ENCODE peak calls at places on chromosomes 5 and 9, in ten cellular contexts. One of them, this sample, is unnamed.

GRCh38 chr5:61912559-61912958 is 393.4 kb upstream of the KIF2A start:
- DNase-seq in breast epithelium: no peak
- DNase-seq in gastrocnemius medialis: no peak
- DNase-seq in prostate gland: no peak
- DNase-seq in suprapubic skin: no peak
- DNase-seq in A549: no peak
- DNase-seq in uterus: no peak
- DNase-seq in stomach: no peak
- DNase-seq in body of pancreas: no peak
- DNase-seq in GM12891: no peak
- DNase-seq in this sample: no peak

GRCh38 chr9:87742813-87743428 is 17.0 kb downstream of the CTSL start:
- DNase-seq in suprapubic skin: no peak
- DNase-seq in stomach: no peak
- DNase-seq in gastrocnemius medialis: no peak
- DNase-seq in A549: no peak
- DNase-seq in GM12891: no peak
- DNase-seq in prostate gland: no peak
- DNase-seq in body of pancreas: no peak
- DNase-seq in breast epithelium: no peak
- DNase-seq in uterus: no peak
- DNase-seq in this sample: no peak

GRCh38 chr9:108056083-108056804 is 566.7 kb upstream of the KLF4 start:
- DNase-seq in body of pancreas: no peak
- DNase-seq in stomach: no peak
- DNase-seq in uterus: no peak
- DNase-seq in breast epithelium: no peak
- DNase-seq in GM12891: no peak
- DNase-seq in prostate gland: no peak
- DNase-seq in A549: no peak
- DNase-seq in gastrocnemius medialis: no peak
- DNase-seq in suprapubic skin: no peak
- DNase-seq in this sample: no peak

GRCh38 chr9:91405343-91406077 is 18.1 kb downstream of the NFIL3 start:
- DNase-seq in gastrocnemius medialis: no peak
- DNase-seq in uterus: no peak
- DNase-seq in A549: no peak
- DNase-seq in body of pancreas: no peak
- DNase-seq in stomach: no peak
- DNase-seq in breast epithelium: no peak
- DNase-seq in suprapubic skin: no peak
- DNase-seq in GM12891: no peak
- DNase-seq in prostate gland: no peak
- DNase-seq in this sample: no peak

GRCh38 chr5:163705983-163706771 is 200.8 kb downstream of the MAT2B start:
- DNase-seq in uterus: no peak
- DNase-seq in body of pancreas: no peak
- DNase-seq in prostate gland: no peak
- DNase-seq in A549: no peak
- DNase-seq in gastrocnemius medialis: no peak
- DNase-seq in suprapubic skin: no peak
- DNase-seq in breast epithelium: no peak
- DNase-seq in stomach: no peak
- DNase-seq in GM12891: no peak
- DNase-seq in this sample: no peak

GRCh38 chr5:40736103-40736875 is 19.5 kb downstream of the TTC33 start:
- DNase-seq in gastrocnemius medialis: no peak
- DNase-seq in breast epithelium: no peak
- DNase-seq in stomach: no peak
- DNase-seq in GM12891: no peak
- DNase-seq in prostate gland: no peak
- DNase-seq in A549: peak
- DNase-seq in body of pancreas: no peak
- DNase-seq in suprapubic skin: no peak
- DNase-seq in uterus: no peak
- DNase-seq in this sample: no peak

GRCh38 chr9:37034320-37034937 is 361 bp upstream of the PAX5 start:
- DNase-seq in A549: no peak
- DNase-seq in uterus: no peak
- DNase-seq in prostate gland: peak
- DNase-seq in breast epithelium: no peak
- DNase-seq in body of pancreas: peak
- DNase-seq in GM12891: no peak
- DNase-seq in gastrocnemius medialis: no peak
- DNase-seq in suprapubic skin: no peak
- DNase-seq in stomach: no peak
- DNase-seq in this sample: peak

GRCh38 chr5:126044111-126044668 is 379.0 kb upstream of the GRAMD2B start:
- DNase-seq in body of pancreas: peak
- DNase-seq in uterus: peak
- DNase-seq in stomach: no peak
- DNase-seq in suprapubic skin: no peak
- DNase-seq in A549: no peak
- DNase-seq in gastrocnemius medialis: no peak
- DNase-seq in breast epithelium: no peak
- DNase-seq in prostate gland: no peak
- DNase-seq in GM12891: no peak
- DNase-seq in this sample: no peak

GRCh38 chr9:111965566-111966019 is 69.0 kb downstream of the UGCG start:
- DNase-seq in breast epithelium: no peak
- DNase-seq in suprapubic skin: no peak
- DNase-seq in uterus: no peak
- DNase-seq in gastrocnemius medialis: no peak
- DNase-seq in prostate gland: no peak
- DNase-seq in stomach: no peak
- DNase-seq in body of pancreas: no peak
- DNase-seq in GM12891: no peak
- DNase-seq in A549: peak
- DNase-seq in this sample: no peak

GRCh38 chr5:6837519-6838110 is 124.4 kb downstream of the TENT4A start:
- DNase-seq in body of pancreas: peak
- DNase-seq in suprapubic skin: no peak
- DNase-seq in stomach: no peak
- DNase-seq in breast epithelium: no peak
- DNase-seq in A549: peak
- DNase-seq in GM12891: peak
- DNase-seq in uterus: no peak
- DNase-seq in prostate gland: no peak
- DNase-seq in gastrocnemius medialis: no peak
- DNase-seq in this sample: peak

GRCh38 chr5:168317521-168318147 is 26.2 kb downstream of the WWC1 start:
- DNase-seq in breast epithelium: no peak
- DNase-seq in uterus: no peak
- DNase-seq in suprapubic skin: no peak
- DNase-seq in gastrocnemius medialis: no peak
- DNase-seq in A549: peak
- DNase-seq in GM12891: no peak
- DNase-seq in body of pancreas: peak
- DNase-seq in prostate gland: no peak
- DNase-seq in stomach: peak
- DNase-seq in this sample: no peak

GRCh38 chr5:142817961-142818431 is 47.8 kb downstream of the ARHGAP26 start:
- DNase-seq in prostate gland: peak
- DNase-seq in uterus: no peak
- DNase-seq in GM12891: no peak
- DNase-seq in suprapubic skin: no peak
- DNase-seq in breast epithelium: no peak
- DNase-seq in stomach: peak
- DNase-seq in gastrocnemius medialis: no peak
- DNase-seq in body of pancreas: no peak
- DNase-seq in A549: no peak
- DNase-seq in this sample: no peak

GRCh38 chr9:71830929-71831328 is 62.6 kb upstream of the CEMIP2 start:
- DNase-seq in uterus: no peak
- DNase-seq in suprapubic skin: no peak
- DNase-seq in stomach: no peak
- DNase-seq in A549: no peak
- DNase-seq in gastrocnemius medialis: no peak
- DNase-seq in body of pancreas: no peak
- DNase-seq in GM12891: no peak
- DNase-seq in breast epithelium: no peak
- DNase-seq in prostate gland: no peak
- DNase-seq in this sample: no peak

GRCh38 chr9:114953917-114954316 is 23.5 kb upstream of the TNFSF8 start:
- DNase-seq in A549: no peak
- DNase-seq in suprapubic skin: peak
- DNase-seq in uterus: peak
- DNase-seq in GM12891: no peak
- DNase-seq in stomach: no peak
- DNase-seq in prostate gland: peak
- DNase-seq in breast epithelium: no peak
- DNase-seq in gastrocnemius medialis: peak
- DNase-seq in body of pancreas: no peak
- DNase-seq in this sample: peak

GRCh38 chr5:140174472-140175366 is at the start of gene CYSTM1:
- DNase-seq in GM12891: peak
- DNase-seq in suprapubic skin: peak
- DNase-seq in prostate gland: peak
- DNase-seq in gastrocnemius medialis: peak
- DNase-seq in body of pancreas: peak
- DNase-seq in stomach: peak
- DNase-seq in breast epithelium: peak
- DNase-seq in A549: peak
- DNase-seq in uterus: peak
- DNase-seq in this sample: peak

GRCh38 chr5:41433552-41434181 is 76.7 kb downstream of the PLCXD3 start:
- DNase-seq in uterus: no peak
- DNase-seq in suprapubic skin: no peak
- DNase-seq in breast epithelium: no peak
- DNase-seq in GM12891: no peak
- DNase-seq in prostate gland: no peak
- DNase-seq in body of pancreas: peak
- DNase-seq in A549: no peak
- DNase-seq in stomach: no peak
- DNase-seq in gastrocnemius medialis: no peak
- DNase-seq in this sample: no peak

GRCh38 chr9:131758972-131759647 is 19.2 kb upstream of the RAPGEF1 start:
- DNase-seq in gastrocnemius medialis: no peak
- DNase-seq in prostate gland: no peak
- DNase-seq in breast epithelium: no peak
- DNase-seq in stomach: no peak
- DNase-seq in GM12891: no peak
- DNase-seq in A549: no peak
- DNase-seq in uterus: no peak
- DNase-seq in body of pancreas: no peak
- DNase-seq in suprapubic skin: no peak
- DNase-seq in this sample: no peak

GRCh38 chr9:106634641-106635040 is 228.3 kb upstream of the ZNF462 start:
- DNase-seq in uterus: no peak
- DNase-seq in breast epithelium: no peak
- DNase-seq in prostate gland: no peak
- DNase-seq in GM12891: no peak
- DNase-seq in gastrocnemius medialis: no peak
- DNase-seq in A549: no peak
- DNase-seq in suprapubic skin: no peak
- DNase-seq in body of pancreas: no peak
- DNase-seq in stomach: no peak
- DNase-seq in this sample: no peak
- TF ChIP-seq POLR2A in uterus: no peak
- TF ChIP-seq POLR2A in breast epithelium: no peak
- TF ChIP-seq POLR2A in prostate gland: no peak
- TF ChIP-seq POLR2A in GM12891: no peak
- TF ChIP-seq POLR2A in gastrocnemius medialis: no peak
- TF ChIP-seq POLR2A in A549: no peak
- TF ChIP-seq POLR2A in suprapubic skin: no peak
- TF ChIP-seq POLR2A in body of pancreas: no peak
- TF ChIP-seq POLR2A in stomach: no peak
- TF ChIP-seq POLR2A in this sample: no peak

GRCh38 chr5:73506459-73506955 is 8.3 kb downstream of the BTF3 start:
- DNase-seq in GM12891: no peak
- DNase-seq in suprapubic skin: no peak
- DNase-seq in gastrocnemius medialis: no peak
- DNase-seq in prostate gland: no peak
- DNase-seq in stomach: no peak
- DNase-seq in breast epithelium: no peak
- DNase-seq in uterus: no peak
- DNase-seq in body of pancreas: no peak
- DNase-seq in A549: no peak
- DNase-seq in this sample: no peak
- TF ChIP-seq POLR2A in GM12891: peak
- TF ChIP-seq POLR2A in suprapubic skin: no peak
- TF ChIP-seq POLR2A in gastrocnemius medialis: no peak
- TF ChIP-seq POLR2A in prostate gland: no peak
- TF ChIP-seq POLR2A in stomach: no peak
- TF ChIP-seq POLR2A in breast epithelium: no peak
- TF ChIP-seq POLR2A in uterus: no peak
- TF ChIP-seq POLR2A in body of pancreas: no peak
- TF ChIP-seq POLR2A in A549: no peak
- TF ChIP-seq POLR2A in this sample: no peak

DNA sequence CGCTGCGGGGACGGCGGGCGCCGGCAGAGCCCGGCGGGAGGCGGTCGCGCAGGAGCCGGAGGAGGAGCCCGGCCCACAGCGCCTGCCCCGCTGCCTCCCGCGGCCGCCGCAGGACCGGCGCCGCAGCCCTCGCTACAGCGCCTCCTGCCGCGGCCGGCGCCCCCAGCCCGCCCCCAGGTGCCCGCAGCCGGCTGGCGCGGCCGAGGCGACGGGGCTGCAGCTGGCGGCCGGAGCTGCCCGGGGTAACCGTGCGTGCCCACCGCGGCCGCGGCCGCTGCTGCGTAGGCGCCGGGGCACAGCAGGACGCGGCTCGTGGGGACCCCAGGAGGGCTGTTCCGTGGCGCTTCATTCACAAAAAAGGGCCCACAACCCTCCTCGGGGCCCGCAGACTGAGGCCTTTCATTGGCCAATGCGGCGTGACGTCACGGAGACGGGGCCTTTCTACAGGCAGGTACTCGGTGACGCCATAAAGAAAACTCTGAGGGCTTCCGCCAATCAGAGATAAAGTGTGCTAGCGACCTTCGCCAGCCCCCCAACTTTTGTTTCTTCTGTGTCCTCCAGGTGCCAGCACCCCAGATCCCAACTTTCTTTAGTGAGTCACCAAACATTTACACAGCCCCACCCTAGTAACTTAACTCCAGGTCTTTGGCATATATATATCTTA is at the start of gene CDC14B:
- DNase-seq in uterus: peak
- DNase-seq in breast epithelium: peak
- DNase-seq in A549: peak
- DNase-seq in prostate gland: peak
- DNase-seq in stomach: peak
- DNase-seq in gastrocnemius medialis: peak
- DNase-seq in GM12891: peak
- DNase-seq in body of pancreas: peak
- DNase-seq in suprapubic skin: peak
- DNase-seq in this sample: peak
- TF ChIP-seq POLR2A in uterus: no peak
- TF ChIP-seq POLR2A in breast epithelium: no peak
- TF ChIP-seq POLR2A in A549: peak
- TF ChIP-seq POLR2A in prostate gland: peak
- TF ChIP-seq POLR2A in stomach: no peak
- TF ChIP-seq POLR2A in gastrocnemius medialis: no peak
- TF ChIP-seq POLR2A in GM12891: no peak
- TF ChIP-seq POLR2A in body of pancreas: no peak
- TF ChIP-seq POLR2A in suprapubic skin: no peak
- TF ChIP-seq POLR2A in this sample: no peak

DNA sequence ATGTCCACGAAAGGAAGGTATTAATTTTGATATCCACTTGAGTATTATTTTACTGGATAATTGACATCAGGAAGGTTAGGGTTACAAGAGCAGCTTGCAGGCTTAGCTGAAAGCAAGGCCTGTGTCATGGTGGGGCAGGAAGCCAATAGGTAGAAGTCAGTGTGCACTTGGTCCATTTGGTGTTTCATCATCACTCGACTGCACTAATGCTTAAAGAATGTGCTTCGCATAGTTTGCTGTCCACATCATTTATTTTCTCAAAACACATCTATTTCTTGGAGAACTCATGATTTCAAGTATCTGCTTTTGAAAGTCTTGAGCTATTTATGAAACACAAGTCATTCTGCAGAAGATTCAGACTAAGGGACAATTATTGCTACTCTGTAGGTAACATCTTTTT is 59.6 kb upstream of the GNA14 start:
- DNase-seq in gastrocnemius medialis: peak
- DNase-seq in prostate gland: no peak
- DNase-seq in A549: peak
- DNase-seq in suprapubic skin: peak
- DNase-seq in uterus: peak
- DNase-seq in GM12891: no peak
- DNase-seq in stomach: peak
- DNase-seq in breast epithelium: no peak
- DNase-seq in body of pancreas: peak
- DNase-seq in this sample: peak
- TF ChIP-seq POLR2A in gastrocnemius medialis: no peak
- TF ChIP-seq POLR2A in prostate gland: no peak
- TF ChIP-seq POLR2A in A549: no peak
- TF ChIP-seq POLR2A in suprapubic skin: no peak
- TF ChIP-seq POLR2A in uterus: no peak
- TF ChIP-seq POLR2A in GM12891: no peak
- TF ChIP-seq POLR2A in stomach: no peak
- TF ChIP-seq POLR2A in breast epithelium: no peak
- TF ChIP-seq POLR2A in body of pancreas: no peak
- TF ChIP-seq POLR2A in this sample: no peak

This sample was measured in lower leg skin.